ENCODE peak calls at places on chromosomes 6 and 20, in six cellular contexts. One of them, this sample, is unnamed.

GRCh38 chr20:48733296-48733790 is 94.5 kb downstream of the PREX1 start:
- DNase-seq in activated CD4-positive, alpha-beta T cell treated with anti-CD3 and anti-CD28 coated beads, Interleukin-2, amount 50 U/mL, for 24 hours: no peak
- DNase-seq in EH: peak; percentile 28
- DNase-seq in NCI-H774: no peak
- DNase-seq in Ammon's horn: no peak
- DNase-seq in activated effector memory CD4-positive, alpha-beta T cell treated with anti-CD3 and anti-CD28 coated beads, Interleukin-2, amount 50 U/mL, for 16 hours: no peak
- DNase-seq in this sample: no peak

GRCh38 chr6:100553243-100553642 is 88.5 kb upstream of the SIM1 start:
- DNase-seq in activated effector memory CD4-positive, alpha-beta T cell treated with anti-CD3 and anti-CD28 coated beads, Interleukin-2, amount 50 U/mL, for 16 hours: no peak
- DNase-seq in activated CD4-positive, alpha-beta T cell treated with anti-CD3 and anti-CD28 coated beads, Interleukin-2, amount 50 U/mL, for 24 hours: no peak
- DNase-seq in NCI-H774: peak; percentile 97
- DNase-seq in EH: no peak
- DNase-seq in Ammon's horn: no peak
- DNase-seq in this sample: peak; percentile 2

GRCh38 chr6:38501931-38502330 is 137.8 kb downstream of the BTBD9 start:
- DNase-seq in activated effector memory CD4-positive, alpha-beta T cell treated with anti-CD3 and anti-CD28 coated beads, Interleukin-2, amount 50 U/mL, for 16 hours: no peak
- DNase-seq in Ammon's horn: no peak
- DNase-seq in EH: no peak
- DNase-seq in NCI-H774: no peak
- DNase-seq in activated CD4-positive, alpha-beta T cell treated with anti-CD3 and anti-CD28 coated beads, Interleukin-2, amount 50 U/mL, for 24 hours: no peak
- DNase-seq in this sample: no peak

GRCh38 chr6:3252861-3253596 is 5.7 kb upstream of the PSMG4 start:
- DNase-seq in Ammon's horn: no peak
- DNase-seq in EH: no peak
- DNase-seq in NCI-H774: no peak
- DNase-seq in activated effector memory CD4-positive, alpha-beta T cell treated with anti-CD3 and anti-CD28 coated beads, Interleukin-2, amount 50 U/mL, for 16 hours: no peak
- DNase-seq in activated CD4-positive, alpha-beta T cell treated with anti-CD3 and anti-CD28 coated beads, Interleukin-2, amount 50 U/mL, for 24 hours: no peak
- DNase-seq in this sample: no peak

GRCh38 chr20:62736407-62737071 is 27.9 kb downstream of the NTSR1 start:
- DNase-seq in activated effector memory CD4-positive, alpha-beta T cell treated with anti-CD3 and anti-CD28 coated beads, Interleukin-2, amount 50 U/mL, for 16 hours: peak; percentile 57
- DNase-seq in NCI-H774: no peak
- DNase-seq in activated CD4-positive, alpha-beta T cell treated with anti-CD3 and anti-CD28 coated beads, Interleukin-2, amount 50 U/mL, for 24 hours: no peak
- DNase-seq in EH: no peak
- DNase-seq in Ammon's horn: no peak
- DNase-seq in this sample: peak; percentile 16

GRCh38 chr6:162900503-162900902 is 172.7 kb downstream of the PACRG start:
- DNase-seq in activated effector memory CD4-positive, alpha-beta T cell treated with anti-CD3 and anti-CD28 coated beads, Interleukin-2, amount 50 U/mL, for 16 hours: no peak
- DNase-seq in Ammon's horn: peak; percentile 17
- DNase-seq in NCI-H774: no peak
- DNase-seq in activated CD4-positive, alpha-beta T cell treated with anti-CD3 and anti-CD28 coated beads, Interleukin-2, amount 50 U/mL, for 24 hours: no peak
- DNase-seq in EH: no peak
- DNase-seq in this sample: no peak

GRCh38 chr6:43779864-43780260 is 9.9 kb downstream of the VEGFA start:
- DNase-seq in activated effector memory CD4-positive, alpha-beta T cell treated with anti-CD3 and anti-CD28 coated beads, Interleukin-2, amount 50 U/mL, for 16 hours: no peak
- DNase-seq in NCI-H774: no peak
- DNase-seq in EH: no peak
- DNase-seq in Ammon's horn: no peak
- DNase-seq in activated CD4-positive, alpha-beta T cell treated with anti-CD3 and anti-CD28 coated beads, Interleukin-2, amount 50 U/mL, for 24 hours: no peak
- DNase-seq in this sample: no peak

GRCh38 chr20:37072293-37073196 is 23.3 kb downstream of the RBL1 start:
- DNase-seq in EH: no peak
- DNase-seq in activated effector memory CD4-positive, alpha-beta T cell treated with anti-CD3 and anti-CD28 coated beads, Interleukin-2, amount 50 U/mL, for 16 hours: no peak
- DNase-seq in activated CD4-positive, alpha-beta T cell treated with anti-CD3 and anti-CD28 coated beads, Interleukin-2, amount 50 U/mL, for 24 hours: no peak
- DNase-seq in NCI-H774: no peak
- DNase-seq in Ammon's horn: no peak
- DNase-seq in this sample: no peak

GRCh38 chr6:134902907-134903306 is 47.0 kb downstream of the ALDH8A1 start:
- DNase-seq in Ammon's horn: no peak
- DNase-seq in NCI-H774: no peak
- DNase-seq in activated effector memory CD4-positive, alpha-beta T cell treated with anti-CD3 and anti-CD28 coated beads, Interleukin-2, amount 50 U/mL, for 16 hours: no peak
- DNase-seq in activated CD4-positive, alpha-beta T cell treated with anti-CD3 and anti-CD28 coated beads, Interleukin-2, amount 50 U/mL, for 24 hours: no peak
- DNase-seq in EH: no peak
- DNase-seq in this sample: no peak

GRCh38 chr6:138824482-138825134 is 28.7 kb downstream of the ECT2L start:
- DNase-seq in activated effector memory CD4-positive, alpha-beta T cell treated with anti-CD3 and anti-CD28 coated beads, Interleukin-2, amount 50 U/mL, for 16 hours: no peak
- DNase-seq in NCI-H774: no peak
- DNase-seq in EH: peak; percentile 7
- DNase-seq in activated CD4-positive, alpha-beta T cell treated with anti-CD3 and anti-CD28 coated beads, Interleukin-2, amount 50 U/mL, for 24 hours: no peak
- DNase-seq in Ammon's horn: no peak
- DNase-seq in this sample: no peak

GRCh38 chr6:113859349-113860164 is 2.4 kb downstream of the MARCKS start:
- DNase-seq in activated effector memory CD4-positive, alpha-beta T cell treated with anti-CD3 and anti-CD28 coated beads, Interleukin-2, amount 50 U/mL, for 16 hours: no peak
- DNase-seq in NCI-H774: no peak
- DNase-seq in Ammon's horn: no peak
- DNase-seq in activated CD4-positive, alpha-beta T cell treated with anti-CD3 and anti-CD28 coated beads, Interleukin-2, amount 50 U/mL, for 24 hours: no peak
- DNase-seq in EH: peak; percentile 61
- DNase-seq in this sample: peak; percentile 68

This sample was measured in retina.